ENCODE peak calls at places on chromosome 6, in five cellular contexts. One of them, this sample, is unnamed.

GRCh38 chr6:149544646-149545257 is 1.1 kb downstream of the PPIL4 start:
- DNase-seq in Ammon's horn: no peak
- DNase-seq in left ventricle myocardium inferior: no peak
- DNase-seq in Panc1: no peak
- DNase-seq in NCI-H1436 treated with DMSO at 0.1 percent for 48 hours: no peak
- DNase-seq in this sample: no peak

GRCh38 chr6:156658186-156658585 is 119.0 kb upstream of the ARID1B start:
- DNase-seq in NCI-H1436 treated with DMSO at 0.1 percent for 48 hours: no peak
- DNase-seq in Panc1: no peak
- DNase-seq in left ventricle myocardium inferior: no peak
- DNase-seq in Ammon's horn: no peak
- DNase-seq in this sample: no peak

GRCh38 chr6:33215281-33215680 is 7.0 kb downstream of the RING1 start:
- DNase-seq in Panc1: no peak
- DNase-seq in NCI-H1436 treated with DMSO at 0.1 percent for 48 hours: no peak
- DNase-seq in left ventricle myocardium inferior: no peak
- DNase-seq in Ammon's horn: no peak
- DNase-seq in this sample: no peak

GRCh38 chr6:122578961-122579360 is 31.2 kb upstream of the PKIB start:
- DNase-seq in Ammon's horn: no peak
- DNase-seq in Panc1: no peak
- DNase-seq in NCI-H1436 treated with DMSO at 0.1 percent for 48 hours: no peak
- DNase-seq in left ventricle myocardium inferior: no peak
- DNase-seq in this sample: no peak

GRCh38 chr6:32492351-32492750 is 37.7 kb downstream of the HLA-DRB5 start:
- DNase-seq in Ammon's horn: no peak
- DNase-seq in NCI-H1436 treated with DMSO at 0.1 percent for 48 hours: no peak
- DNase-seq in Panc1: no peak
- DNase-seq in left ventricle myocardium inferior: no peak
- DNase-seq in this sample: no peak

GRCh38 chr6:15715851-15716250 is 53.0 kb upstream of the DTNBP1 start:
- DNase-seq in Panc1: no peak
- DNase-seq in left ventricle myocardium inferior: no peak
- DNase-seq in Ammon's horn: no peak
- DNase-seq in NCI-H1436 treated with DMSO at 0.1 percent for 48 hours: no peak
- DNase-seq in this sample: no peak

GRCh38 chr6:157759028-157759427 is 64.0 kb upstream of the SNX9 start:
- DNase-seq in NCI-H1436 treated with DMSO at 0.1 percent for 48 hours: no peak
- DNase-seq in left ventricle myocardium inferior: no peak
- DNase-seq in Ammon's horn: no peak
- DNase-seq in Panc1: no peak
- DNase-seq in this sample: no peak

GRCh38 chr6:52543262-52543661 is 33.6 kb downstream of the TRAM2 start:
- DNase-seq in NCI-H1436 treated with DMSO at 0.1 percent for 48 hours: no peak
- DNase-seq in Ammon's horn: no peak
- DNase-seq in Panc1: no peak
- DNase-seq in left ventricle myocardium inferior: no peak
- DNase-seq in this sample: no peak

GRCh38 chr6:109165392-109165964 is 70.2 kb downstream of the CEP57L1 start:
- DNase-seq in NCI-H1436 treated with DMSO at 0.1 percent for 48 hours: peak; percentile 18
- DNase-seq in Panc1: no peak
- DNase-seq in left ventricle myocardium inferior: no peak
- DNase-seq in Ammon's horn: peak; percentile 5
- DNase-seq in this sample: peak; percentile 2

GRCh38 chr6:2971420-2972218 is at the start of gene SERPINB6:
- DNase-seq in Ammon's horn: peak; percentile 77
- DNase-seq in left ventricle myocardium inferior: peak; percentile 89
- DNase-seq in NCI-H1436 treated with DMSO at 0.1 percent for 48 hours: no peak
- DNase-seq in Panc1: no peak
- DNase-seq in this sample: peak; percentile 83

GRCh38 chr6:33927112-33927511 is 123.3 kb upstream of the MLN start:
- DNase-seq in left ventricle myocardium inferior: no peak
- DNase-seq in Panc1: no peak
- DNase-seq in NCI-H1436 treated with DMSO at 0.1 percent for 48 hours: no peak
- DNase-seq in Ammon's horn: no peak
- DNase-seq in this sample: no peak

GRCh38 chr6:147203311-147204059 is 732 bp upstream of the STXBP5 start:
- DNase-seq in Panc1: no peak
- DNase-seq in NCI-H1436 treated with DMSO at 0.1 percent for 48 hours: no peak
- DNase-seq in Ammon's horn: peak; percentile 82
- DNase-seq in left ventricle myocardium inferior: peak; percentile 73
- DNase-seq in this sample: peak; percentile 75

GRCh38 chr6:90350689-90351554 is 54.3 kb upstream of the BACH2 start:
- DNase-seq in NCI-H1436 treated with DMSO at 0.1 percent for 48 hours: no peak
- DNase-seq in left ventricle myocardium inferior: no peak
- DNase-seq in Ammon's horn: peak; percentile 25
- DNase-seq in Panc1: no peak
- DNase-seq in this sample: no peak

GRCh38 chr6:169975286-169975685 is 223.9 kb downstream of the ERMARD start:
- DNase-seq in Ammon's horn: no peak
- DNase-seq in left ventricle myocardium inferior: no peak
- DNase-seq in Panc1: no peak
- DNase-seq in NCI-H1436 treated with DMSO at 0.1 percent for 48 hours: no peak
- DNase-seq in this sample: no peak